ENCODE peak calls at places on chromosomes 12 and 14, in seven cellular contexts. E is esophagus muscularis mucosa, B is breast epithelium, J is stomach, T is uterus, A is testis, M is A549. L is an unnamed sample.
A peak's percentile ranks its signal among the peaks of the same experiment; 100 is the strongest.

GRCh38 chr12:112096070-112096469 is 12.5 kb downstream of the NAA25 start:
- DNase-seq in E (no peak), B (no peak), J (no peak), T (no peak), A (no peak), M (no peak), L (no peak)

GRCh38 chr14:100059433-100059781 is 5.8 kb upstream of the EVL start:
- DNase-seq in E (no peak), B (peak; percentile 76), J (no peak), T (no peak), A (no peak), M (no peak), L (no peak)

GRCh38 chr12:29113101-29113500 is 36.0 kb upstream of the FAR2 start:
- DNase-seq in E (no peak), B (no peak), J (no peak), T (no peak), A (no peak), M (no peak), L (no peak)

GRCh38 chr14:77970646-77971045 is 170.7 kb downstream of the ADCK1 start:
- DNase-seq in E (no peak), B (no peak), J (no peak), T (no peak), A (no peak), M (no peak), L (no peak)

GRCh38 chr12:120468846-120469449 is 600 bp downstream of the SRSF9 start:
- DNase-seq in E (no peak), B (no peak), J (peak; percentile 33), T (peak; percentile 20), A (peak; percentile 59), M (peak; percentile 31), L (peak; percentile 66)

GRCh38 chr12:119072463-119072862 is 91.1 kb downstream of the SRRM4 start:
- DNase-seq in E (no peak), B (no peak), J (no peak), T (no peak), A (no peak), M (no peak), L (no peak)

GRCh38 chr12:125183187-125184067 is 118.2 kb downstream of the AACS start:
- DNase-seq in E (peak; percentile 93), B (peak; percentile 72), J (peak; percentile 83), T (peak; percentile 68), A (peak; percentile 89), M (peak; percentile 71), L (peak; percentile 80)

GRCh38 chr12:110661337-110661972 is 27.5 kb downstream of the HVCN1 start:
- DNase-seq in E (no peak), B (no peak), J (peak; percentile 27), T (no peak), A (peak; percentile 16), M (no peak), L (peak; percentile 73)

GRCh38 chr12:89484470-89484869 is 40.1 kb downstream of the GALNT4 start:
- DNase-seq in E (no peak), B (no peak), J (no peak), T (no peak), A (no peak), M (no peak), L (no peak)

GRCh38 chr12:4293299-4293941 is 19.9 kb downstream of the CCND2 start:
- DNase-seq in E (no peak), B (no peak), J (no peak), T (no peak), A (no peak), M (no peak), L (no peak)

GRCh38 chr12:63308701-63309100 is 157.7 kb upstream of the AVPR1A start:
- DNase-seq in E (no peak), B (no peak), J (no peak), T (no peak), A (no peak), M (no peak), L (no peak)

GRCh38 chr14:97706814-97707213 is 909.6 kb downstream of the VRK1 start:
- DNase-seq in E (peak; percentile 74), B (no peak), J (no peak), T (no peak), A (no peak), M (no peak), L (no peak)
- H3K4me1 ChIP-seq in E (no peaks in the 10 kb centered on the region), B (no peaks in the 10 kb centered on the region), J (no peaks in the 10 kb centered on the region), T (no peaks in the 10 kb centered on the region), A (no peaks in the 10 kb centered on the region), M (no peaks in the 10 kb centered on the region), L (no peaks in the 10 kb centered on the region)

DNA sequence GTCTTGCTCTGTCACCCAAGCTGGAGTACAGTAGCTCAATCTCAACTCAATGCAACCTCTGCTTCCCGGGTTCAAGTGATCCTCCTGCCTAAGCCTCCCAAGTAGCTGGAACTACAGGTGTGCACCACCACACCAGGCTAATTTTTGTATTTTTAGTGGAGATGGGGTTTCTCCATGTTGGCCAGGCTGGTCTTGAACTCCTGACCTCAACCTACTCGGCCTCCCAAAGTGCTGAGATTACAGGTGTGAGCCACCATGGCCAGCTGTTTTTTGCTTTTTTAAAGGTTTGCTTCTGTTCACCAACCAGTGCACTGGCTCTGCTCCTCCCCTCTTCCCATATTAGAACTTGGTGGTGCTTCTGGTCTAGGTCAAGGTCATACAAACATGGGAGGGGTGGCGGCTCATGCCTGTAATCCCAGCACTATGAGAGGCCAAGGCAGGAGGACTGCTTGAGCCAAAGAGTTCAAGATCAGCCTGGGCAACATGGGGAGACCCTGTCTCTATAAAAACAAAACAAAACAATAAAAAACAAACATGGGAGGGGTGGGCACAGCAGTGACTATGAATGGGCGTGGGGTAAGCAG is 20.4 kb upstream of the PAPOLA start:
- DNase-seq in E (no peak), B (no peak), J (no peak), T (no peak), A (no peak), M (no peak), L (no peak)
- TF ChIP-seq POLR2A in E (no peak), B (no peak), J (no peak), T (no peak), A (no peak), M (no peak), L (no peak)

DNA sequence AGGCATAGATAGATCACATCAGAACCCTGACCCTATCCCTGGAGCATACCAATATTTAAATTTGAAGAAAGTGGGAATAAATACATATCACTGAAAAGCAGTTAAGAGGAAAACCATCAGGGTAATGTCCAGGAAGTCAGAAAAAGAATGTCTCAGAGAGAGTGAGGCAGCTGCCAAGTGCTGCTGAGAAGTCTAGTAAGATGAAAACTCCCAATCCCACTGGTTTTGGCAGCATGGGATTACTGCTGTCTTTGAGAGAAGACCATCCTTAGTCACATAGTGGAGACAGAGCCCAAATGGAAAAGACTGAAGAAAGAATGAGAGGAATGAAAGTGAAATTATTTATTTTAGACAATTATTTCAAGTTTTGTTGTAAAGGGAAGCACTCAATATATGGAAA is 11.5 kb upstream of the TSPAN8 start:
- DNase-seq in E (no peak), B (no peak), J (no peak), T (no peak), A (no peak), M (no peak), L (no peak)
- H3K4me1 ChIP-seq in E (no peaks in the 10 kb centered on the region), B (no peaks in the 10 kb centered on the region), J (peaks cover 51% of the 10 kb centered on the region), T (no peaks in the 10 kb centered on the region), A (no peaks in the 10 kb centered on the region), M (no peaks in the 10 kb centered on the region), L (no peaks in the 10 kb centered on the region)

GRCh38 chr12:49126852-49127763 is 4.1 kb downstream of the TUBA1B start:
- DNase-seq in E (no peak), B (no peak), J (no peak), T (no peak), A (no peak), M (peak; percentile 42), L (peak; percentile 3)
- TF ChIP-seq POLR2A in E (no peak), B (no peak), J (no peak), T (no peak), A (no peak), M (no peak), L (no peak)

GRCh38 chr12:65494537-65494936 is 216.1 kb downstream of the MSRB3 start:
- DNase-seq in E (no peak), B (no peak), J (no peak), T (no peak), A (no peak), M (peak; percentile 4), L (no peak)
- H3K4me1 ChIP-seq in E (no peaks in the 10 kb centered on the region), B (no peaks in the 10 kb centered on the region), J (no peaks in the 10 kb centered on the region), T (no peaks in the 10 kb centered on the region), A (peaks cover 5% of the 10 kb centered on the region), M (peaks cover 10% of the 10 kb centered on the region), L (no peaks in the 10 kb centered on the region)

GRCh38 chr12:11836282-11836963 is 186.9 kb downstream of the ETV6 start:
- DNase-seq in E (no peak), B (no peak), J (peak; percentile 50), T (no peak), A (peak; percentile 27), M (no peak), L (no peak)
- TF ChIP-seq POLR2A in E (no peak), B (no peak), J (no peak), T (no peak), A (no peak), M (no peak), L (no peak)

DNA sequence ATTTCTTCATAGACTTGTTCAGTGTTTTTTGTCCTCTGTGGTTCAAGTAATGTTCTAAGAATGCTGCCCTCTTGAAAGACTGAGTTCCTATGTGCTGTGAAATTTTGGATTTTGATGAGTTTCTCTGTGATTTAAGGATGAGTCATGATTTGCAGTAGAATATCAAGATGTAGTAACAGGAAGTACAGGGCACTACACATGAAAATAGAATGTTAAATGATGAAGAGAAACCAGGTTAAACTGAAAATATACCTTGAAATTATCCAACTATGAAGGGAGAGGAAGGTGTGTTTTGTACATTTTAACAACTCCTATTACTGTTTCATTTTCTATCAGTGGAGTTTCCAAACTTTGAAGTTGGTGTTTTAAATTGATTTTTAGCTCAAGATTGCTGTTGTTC is 4.8 kb downstream of the ELK3 start:
- DNase-seq in E (no peak), B (no peak), J (no peak), T (no peak), A (no peak), M (peak; percentile 62), L (no peak)
- H3K4me1 ChIP-seq in E (peaks cover 37% of the 10 kb centered on the region), B (no peaks in the 10 kb centered on the region), J (peaks cover 41% of the 10 kb centered on the region), T (peaks cover 12% of the 10 kb centered on the region), A (peaks cover 7% of the 10 kb centered on the region), M (peaks cover 38% of the 10 kb centered on the region), L (no peaks in the 10 kb centered on the region)

DNA sequence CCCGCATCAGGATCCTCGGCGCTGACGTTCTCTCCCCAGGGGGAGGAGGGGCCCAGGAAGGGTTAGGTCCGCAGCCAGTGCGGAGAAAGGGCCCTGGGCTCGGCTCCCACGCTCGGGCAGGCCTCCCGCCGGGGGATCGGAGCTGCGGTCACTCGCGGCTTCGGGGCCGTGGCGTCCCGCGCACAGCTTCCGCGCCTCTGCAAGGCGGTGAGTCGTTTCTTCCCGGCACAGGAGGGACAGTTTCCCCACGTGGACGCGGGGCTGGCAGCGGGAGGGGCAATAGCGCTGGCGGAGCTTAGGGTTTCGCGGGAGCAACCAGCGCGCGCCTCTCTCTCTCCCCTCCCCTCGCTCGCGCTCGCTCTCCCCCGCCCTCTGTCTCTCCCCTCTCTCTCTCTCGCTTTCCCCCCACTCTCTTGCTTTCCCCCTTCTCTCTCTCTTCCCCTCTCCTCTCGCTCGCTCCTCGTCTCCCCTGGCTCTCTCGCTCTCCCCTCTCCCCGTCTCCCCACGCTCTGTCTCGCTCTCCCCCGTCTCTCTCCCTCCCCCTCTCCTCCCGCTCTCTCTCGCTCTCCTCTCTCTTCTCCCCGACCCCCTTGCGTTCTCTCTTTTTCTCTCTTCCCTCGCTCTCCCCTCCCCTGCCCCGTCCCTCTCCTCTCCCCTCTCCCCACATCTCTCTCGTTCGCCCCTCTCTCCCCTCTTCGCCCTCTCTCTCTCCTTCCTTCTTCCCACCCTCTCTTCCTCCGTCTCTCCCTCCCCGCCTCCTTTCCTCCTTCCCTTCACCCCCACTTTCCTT is 12.8 kb upstream of the MAP3K9 start:
- DNase-seq in E (no peak), B (no peak), J (peak; percentile 56), T (peak; percentile 44), A (peak; percentile 53), M (peak; percentile 42), L (peak; percentile 76)
- TF ChIP-seq POLR2A in E (no peak), B (no peak), J (no peak), T (no peak), A (no peak), M (no peak), L (no peak)

L was measured in sigmoid colon.